ENCODE peak calls at places on chromosomes 5 and 9, in nine cellular contexts. Q is fibroblast of villous mesenchyme, H is Calu3, P is T-helper 2 cell, U is IMR-90, Z is ELF-1, D is NB4, I is nucleus accumbens, N is SJCRH30. O is an unnamed sample.

GRCh38 chr5:33829430-33829829 is 62.4 kb downstream of the ADAMTS12 start:
- DNase-seq in Q (no peak), H (no peak), P (no peak), U (no peak), Z (no peak), D (no peak), I (no peak), N (no peak), O (no peak)

GRCh38 chr5:138950411-138951011 is 75.4 kb upstream of the LRRTM2 start:
- DNase-seq in Q (no peak), H (no peak), P (no peak), U (no peak), Z (no peak), D (no peak), I (peak), N (no peak), O (no peak)

GRCh38 chr5:171450423-171451246 is 31.2 kb downstream of the FGF18 start:
- DNase-seq in Q (peak), H (peak), P (no peak), U (peak), Z (peak), D (peak), I (no peak), N (no peak), O (no peak)

GRCh38 chr5:159022178-159022556 is 77.5 kb downstream of the EBF1 start:
- DNase-seq in Q (peak), H (no peak), P (no peak), U (peak), Z (peak), D (peak), I (no peak), N (peak), O (no peak)

GRCh38 chr9:91231619-91232018 is 130.1 kb downstream of the AUH start:
- DNase-seq in Q (peak), H (no peak), P (no peak), U (no peak), Z (no peak), D (no peak), I (no peak), N (no peak), O (no peak)

GRCh38 chr5:136066705-136067271 is 38.0 kb downstream of the TGFBI start:
- DNase-seq in Q (peak), H (peak), P (no peak), U (peak), Z (no peak), D (no peak), I (no peak), N (peak), O (no peak)

GRCh38 chr5:98443916-98444315 is 329.5 kb upstream of the RGMB start:
- DNase-seq in Q (no peak), H (no peak), P (no peak), U (no peak), Z (no peak), D (no peak), I (no peak), N (no peak), O (no peak)

GRCh38 chr5:174798411-174798930 is 74.1 kb downstream of the MSX2 start:
- DNase-seq in Q (peak), H (no peak), P (no peak), U (no peak), Z (no peak), D (no peak), I (no peak), N (peak), O (no peak)

GRCh38 chr5:139133237-139133636 is 64.9 kb downstream of the SIL1 start:
- DNase-seq in Q (no peak), H (no peak), P (no peak), U (no peak), Z (no peak), D (no peak), I (no peak), N (no peak), O (no peak)

GRCh38 chr9:110604101-110604710 is 24.7 kb upstream of the SVEP1 start:
- DNase-seq in Q (peak), H (no peak), P (no peak), U (no peak), Z (no peak), D (peak), I (no peak), N (no peak), O (no peak)

GRCh38 chr9:78566948-78567675 is 270.2 kb downstream of the PSAT1 start:
- DNase-seq in Q (peak), H (no peak), P (no peak), U (peak), Z (peak), D (no peak), I (no peak), N (no peak), O (no peak)

GRCh38 chr9:26669641-26670040 is 223.0 kb downstream of the CAAP1 start:
- DNase-seq in Q (no peak), H (no peak), P (no peak), U (no peak), Z (no peak), D (no peak), I (no peak), N (no peak), O (no peak)

GRCh38 chr5:155008669-155009068 is 4.9 kb upstream of the KIF4B start:
- DNase-seq in Q (no peak), H (no peak), P (no peak), U (no peak), Z (no peak), D (no peak), I (no peak), N (no peak), O (no peak)

GRCh38 chr5:22852807-22853670 is at the start of gene CDH12:
- DNase-seq in Q (no peak), H (peak), P (no peak), U (no peak), Z (peak), D (peak), I (peak), N (no peak), O (no peak)

GRCh38 chr9:95815153-95815552 is 60.3 kb upstream of the ERCC6L2 start:
- DNase-seq in Q (peak), H (no peak), P (no peak), U (peak), Z (no peak), D (no peak), I (no peak), N (peak), O (no peak)

O was measured in T-helper 17 cell.